ENCODE peak calls at places on chromosomes 13 and 19, in seven cellular contexts. Z, D, K, S, H, A and R are unnamed samples.

GRCh38 chr13:51999525-51999924 is 11.7 kb downstream of the ATP7B start:
- DNase-seq in A (peak), K (no peak), S (no peak), Z (no peak), H (peak), D (no peak), R (no peak)

GRCh38 chr19:18086590-18087138 is at the start of gene IL12RB1:
- DNase-seq in Z (no peak), D (peak), K (no peak), A (no peak), S (peak), H (peak), R (peak)

GRCh38 chr19:58054792-58055482 is 4.1 kb upstream of the ZNF135 start:
- DNase-seq in K (no peak), S (peak), Z (peak), D (no peak), A (peak), H (no peak), R (no peak)

GRCh38 chr19:46821512-46822359 is 28.9 kb downstream of the AP2S1 start:
- DNase-seq in D (peak), H (no peak), K (peak), S (peak), A (peak), Z (no peak), R (no peak)

GRCh38 chr13:80040219-80040976 is 300.5 kb downstream of the SPRY2 start:
- DNase-seq in S (no peak), D (no peak), A (no peak), H (no peak), Z (no peak), K (no peak), R (no peak)

GRCh38 chr19:48858984-48859710 is 9.3 kb downstream of the PLEKHA4 start:
- DNase-seq in S (peak), K (peak), Z (no peak), A (peak), D (peak), H (no peak), R (peak)

GRCh38 chr19:45547965-45548609 is 36.5 kb downstream of the OPA3 start:
- DNase-seq in S (no peak), A (no peak), D (no peak), K (no peak), H (no peak), Z (no peak), R (no peak)

GRCh38 chr19:47476438-47476972 is 4.8 kb upstream of the SLC8A2 start:
- DNase-seq in Z (no peak), K (no peak), H (no peak), A (no peak), D (no peak), S (no peak), R (no peak)

GRCh38 chr13:113905018-113905417 is 41.1 kb upstream of the GAS6 start:
- DNase-seq in H (peak), Z (no peak), K (no peak), S (no peak), D (no peak), A (no peak), R (no peak)

GRCh38 chr13:110136660-110137585 is 170.0 kb downstream of the COL4A1 start:
- DNase-seq in K (no peak), A (no peak), Z (no peak), D (no peak), H (no peak), S (no peak), R (no peak)

GRCh38 chr19:11849264-11849615 is 714 bp downstream of the ZNF439 start:
- DNase-seq in S (no peak), Z (no peak), H (no peak), D (peak), A (no peak), K (no peak), R (peak)

GRCh38 chr13:29901714-29902631 is 51.6 kb upstream of the UBL3 start:
- DNase-seq in A (peak), H (no peak), Z (no peak), S (peak), D (peak), K (no peak), R (no peak)

GRCh38 chr13:28754698-28755545 is 36.2 kb upstream of the SLC46A3 start:
- DNase-seq in A (no peak), K (no peak), D (peak), Z (no peak), S (peak), H (no peak), R (no peak)

GRCh38 chr13:97627566-97627965 is 193.6 kb downstream of the RAP2A start:
- DNase-seq in H (no peak), D (no peak), A (peak), K (no peak), S (no peak), Z (no peak), R (no peak)

GRCh38 chr13:70255406-70255991 is 147.2 kb upstream of the KLHL1 start:
- DNase-seq in Z (no peak), D (no peak), A (no peak), K (no peak), H (no peak), S (no peak), R (no peak)

GRCh38 chr13:40109324-40109958 is 454.0 kb downstream of the COG6 start:
- DNase-seq in K (no peak), D (no peak), Z (no peak), A (no peak), H (no peak), S (no peak), R (no peak)

GRCh38 chr19:1173160-1173844 is 766 bp downstream of the SBNO2 start:
- DNase-seq in D (peak), K (no peak), Z (no peak), H (no peak), S (no peak), A (no peak), R (no peak)